ENCODE peak calls at places on chromosomes 2 and 18, in four cellular contexts. R is mesothelial cell of epicardium; S is NB4; T is CD8-positive, alpha-beta memory T cell. O is an unnamed sample.

GRCh38 chr2:182186132-182186735 is 200.6 kb downstream of the PPP1R1C start:
- DNase-seq in R (no peak), S (peak), T (no peak), O (no peak)

GRCh38 chr18:79062806-79063205 is 6.4 kb upstream of the ATP9B start:
- DNase-seq in R (no peak), S (no peak), T (no peak), O (no peak)

GRCh38 chr2:127735044-127735443 is 33.7 kb downstream of the SFT2D3 start:
- DNase-seq in R (no peak), S (no peak), T (no peak), O (no peak)

GRCh38 chr2:21333694-21334093 is 209.9 kb downstream of the TDRD15 start:
- DNase-seq in R (no peak), S (no peak), T (no peak), O (no peak)

GRCh38 chr2:231614559-231615057 is 21.9 kb downstream of the TEX44 start:
- DNase-seq in R (no peak), S (peak), T (no peak), O (peak)

GRCh38 chr18:1092228-1092627 is 187.6 kb downstream of the ADCYAP1 start:
- DNase-seq in R (peak), S (no peak), T (no peak), O (no peak)

GRCh38 chr2:143398701-143399260 is 269.6 kb downstream of the ARHGAP15 start:
- DNase-seq in R (no peak), S (no peak), T (no peak), O (no peak)

GRCh38 chr2:241136661-241137260 is 12.5 kb downstream of the PASK start:
- DNase-seq in R (no peak), S (no peak), T (no peak), O (no peak)

GRCh38 chr2:30262716-30263309 is 31.5 kb downstream of the LBH start:
- DNase-seq in R (no peak), S (no peak), T (no peak), O (no peak)

GRCh38 chr18:63237911-63238710 is 81.5 kb downstream of the BCL2 start:
- DNase-seq in R (peak), S (no peak), T (no peak), O (no peak)

GRCh38 chr2:122831644-122832043 is 1076.2 kb downstream of the TSN start:
- DNase-seq in R (no peak), S (no peak), T (no peak), O (no peak)

GRCh38 chr18:9774150-9774549 is 66.0 kb downstream of the RAB31 start:
- DNase-seq in R (no peak), S (no peak), T (no peak), O (no peak)

GRCh38 chr2:69118609-69119008 is 105.6 kb downstream of the ANTXR1 start:
- DNase-seq in R (no peak), S (no peak), T (no peak), O (no peak)

GRCh38 chr2:20796374-20796791 is 26.5 kb downstream of the LDAH start:
- DNase-seq in R (no peak), S (no peak), T (no peak), O (no peak)

GRCh38 chr2:197294260-197294659 is 16.3 kb downstream of the ANKRD44 start:
- DNase-seq in R (no peak), S (no peak), T (no peak), O (no peak)

GRCh38 chr2:10783421-10783820 is 29.2 kb downstream of the PDIA6 start:
- DNase-seq in R (no peak), S (no peak), T (no peak), O (no peak)

O was measured in activated effector memory CD4-positive, alpha-beta T cell treated with Interleukin-2 at 50 U/mL for 16 hours.